ENCODE peak calls at places on chromosome 20, in four cellular contexts. Z is WTC11; V is dorsolateral prefrontal cortex; W is stimulated activated CD4-positive, alpha-beta T cell treated with anti-CD3 and anti-CD28 coated beads, Interleukin-4, amount 100 ng/mL, for 4 hours. G is an unnamed sample.

GRCh38 chr20:16283307-16283706 is 289.9 kb downstream of the KIF16B start:
- DNase-seq in Z (no peak), W (no peak), V (no peak), G (no peak)

GRCh38 chr20:18835850-18836249 is 22.3 kb downstream of the SCP2D1 start:
- DNase-seq in W (no peak), Z (no peak), V (no peak), G (no peak)

GRCh38 chr20:63279931-63280330 is 7.3 kb downstream of the ARFGAP1 start:
- DNase-seq in Z (no peak), V (no peak), W (no peak), G (no peak)

GRCh38 chr20:41261790-41262717 is 55.5 kb downstream of the ZHX3 start:
- DNase-seq in Z (no peak), V (no peak), W (no peak), G (no peak)

GRCh38 chr20:53922901-53923314 is 147.5 kb downstream of the BCAS1 start:
- DNase-seq in Z (no peak), W (no peak), V (no peak), G (no peak)

GRCh38 chr20:38196592-38196991 is 31.5 kb upstream of the TGM2 start:
- DNase-seq in W (no peak), Z (no peak), V (no peak), G (no peak)

GRCh38 chr20:22575737-22576136 is 8.6 kb downstream of the FOXA2 start:
- DNase-seq in W (no peak), V (no peak), Z (no peak), G (no peak)

GRCh38 chr20:22584630-22584921 is 204 bp upstream of the FOXA2 start:
- DNase-seq in V (no peak), Z (peak; percentile 66), W (no peak), G (no peak)

GRCh38 chr20:61520761-61521460 is 268.9 kb downstream of the CDH4 start:
- DNase-seq in W (no peak), Z (no peak), V (no peak), G (no peak)

GRCh38 chr20:48722002-48722731 is 105.6 kb downstream of the PREX1 start:
- DNase-seq in Z (no peak), W (no peak), V (no peak), G (no peak)

GRCh38 chr20:25006431-25007167 is 14.0 kb upstream of the APMAP start:
- DNase-seq in W (no peak), V (peak; percentile 26), Z (no peak), G (no peak)

GRCh38 chr20:17614176-17614811 is 44.4 kb downstream of the DSTN start:
- DNase-seq in W (peak; percentile 1), V (peak; percentile 27), Z (no peak), G (no peak)

GRCh38 chr20:50343125-50343489 is 152.5 kb downstream of the CEBPB start:
- DNase-seq in V (no peak), W (no peak), Z (no peak), G (no peak)

GRCh38 chr20:50389437-50389807 is 120.8 kb upstream of the PTPN1 start:
- DNase-seq in Z (no peak), V (no peak), W (no peak), G (no peak)

GRCh38 chr20:23118144-23118543 is 32.0 kb upstream of the CD93 start:
- DNase-seq in Z (no peak), W (no peak), V (no peak), G (no peak)

G was measured in effector CD4-positive, alpha-beta T cell.